ENCODE peak calls at places on chromosomes 1 and 21, in four cellular contexts. R is A549, N is IMR-90, P is uterus. D is an unnamed sample.
A peak's percentile ranks its signal among the peaks of the same experiment; 100 is the strongest.

GRCh38 chr1:36708587-36708986 is 225.9 kb upstream of the CSF3R start:
- DNase-seq in R (no peak), N (no peak), P (no peak), D (no peak)

GRCh38 chr21:38806153-38806941 is 618 bp downstream of the ETS2 start:
- DNase-seq in R (no peak), N (no peak), P (no peak), D (no peak)

GRCh38 chr1:63621698-63622097 is 28.5 kb downstream of the PGM1 start:
- DNase-seq in R (no peak), N (peak; percentile 54), P (peak; percentile 34), D (no peak)

GRCh38 chr1:71081697-71082080 is 854 bp upstream of the ZRANB2 start:
- DNase-seq in R (no peak), N (no peak), P (peak; percentile 22), D (peak; percentile 10)

GRCh38 chr1:155173478-155174333 is at the start of gene TRIM46:
- DNase-seq in R (peak; percentile 80), N (peak; percentile 34), P (no peak), D (no peak)

GRCh38 chr1:246728311-246728710 is 4.1 kb downstream of the SCCPDH start:
- DNase-seq in R (no peak), N (peak; percentile 39), P (no peak), D (no peak)

GRCh38 chr1:227948493-227949260 is 945 bp upstream of the WNT9A start:
- DNase-seq in R (peak; percentile 36), N (no peak), P (no peak), D (no peak)

GRCh38 chr1:81478217-81478616 is 322.5 kb upstream of the ADGRL2 start:
- DNase-seq in R (no peak), N (no peak), P (no peak), D (no peak)

GRCh38 chr1:218273757-218274505 is 11.2 kb upstream of the RRP15 start:
- DNase-seq in R (no peak), N (no peak), P (no peak), D (no peak)

GRCh38 chr1:229714964-229715603 is 89.0 kb downstream of the URB2 start:
- DNase-seq in R (peak; percentile 28), N (peak; percentile 18), P (no peak), D (no peak)

GRCh38 chr1:119914071-119914470 is 17.8 kb upstream of the ADAM30 start:
- DNase-seq in R (no peak), N (no peak), P (no peak), D (no peak)

GRCh38 chr1:202343652-202344349 is 2.1 kb upstream of the UBE2T start:
- DNase-seq in R (peak; percentile 39), N (peak; percentile 48), P (no peak), D (no peak)

GRCh38 chr1:163321311-163322305 is at the start of gene NUF2:
- DNase-seq in R (peak; percentile 91), N (peak; percentile 99), P (peak; percentile 96), D (peak; percentile 95)
- TF ChIP-seq POLR2A in R (peak; percentile 85), N (peak; percentile 83), P (peak; percentile 35), D (no peak)

DNA sequence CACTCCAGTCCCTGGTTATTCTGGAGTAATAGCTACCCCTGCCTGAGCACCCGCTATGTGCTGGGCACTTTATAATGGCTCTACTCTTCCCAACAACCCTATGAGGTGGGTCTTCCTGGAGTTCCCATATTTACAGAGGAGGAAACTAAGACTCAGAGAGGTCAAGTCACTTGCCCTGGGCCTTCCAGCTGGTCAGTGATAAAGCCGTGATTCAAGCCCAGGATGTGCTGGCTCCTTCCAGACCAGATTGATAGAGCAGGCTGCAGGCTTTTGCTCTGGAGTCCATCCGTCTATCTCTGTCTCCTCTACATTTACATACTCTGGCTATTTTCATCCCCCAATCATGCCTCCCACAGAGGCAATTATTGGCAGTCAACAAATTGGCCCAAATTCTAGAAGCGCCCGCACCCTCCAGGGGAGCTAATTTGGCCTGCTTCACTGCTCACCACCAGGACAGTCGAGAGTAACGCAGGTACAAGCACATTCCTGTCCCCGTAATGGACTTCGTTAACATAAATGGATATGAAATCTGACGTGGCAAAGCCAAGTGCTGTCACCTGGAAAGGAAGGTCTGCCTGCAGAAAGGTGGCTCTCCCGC is 39.8 kb upstream of the SELENON start:
- DNase-seq in R (no peak), N (no peak), P (no peak), D (no peak)
- H3K27ac ChIP-seq in R (no peak overlapping the region), N (no peak overlapping the region), P (no peak overlapping the region), D (no peak overlapping the region)

GRCh38 chr1:47192458-47193384 is 2.9 kb upstream of the PDZK1IP1 start:
- DNase-seq in R (peak; percentile 64), N (peak; percentile 53), P (peak; percentile 71), D (peak; percentile 61)
- TF ChIP-seq POLR2A in R (no peak), N (no peak), P (no peak), D (no peak)

DNA sequence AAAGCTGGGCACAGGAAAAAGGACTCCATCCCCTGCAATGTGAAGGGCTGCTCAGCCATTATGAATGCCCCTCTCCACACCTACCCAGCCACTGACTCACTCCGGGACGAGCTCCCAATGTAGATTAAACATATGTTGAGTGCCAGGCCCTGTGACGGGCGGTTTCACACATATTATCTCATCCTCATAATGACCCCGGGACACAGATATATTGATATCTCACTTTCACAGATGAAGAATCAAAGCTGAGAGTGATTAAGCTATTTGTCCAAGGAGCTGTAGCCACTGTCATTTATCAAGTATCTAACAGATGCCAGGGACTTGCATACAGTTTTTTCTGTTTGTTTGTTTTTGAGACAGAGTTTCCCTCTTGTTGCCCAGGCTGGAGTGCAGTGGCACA is 35.0 kb upstream of the SLC30A1 start:
- DNase-seq in R (no peak), N (no peak), P (no peak), D (no peak)
- H3K27ac ChIP-seq in R (peak overlapping the region; percentile 89), N (peak overlapping the region; percentile 24), P (no peak overlapping the region), D (no peak overlapping the region)

GRCh38 chr1:26035959-26036755 is 9.8 kb downstream of the SLC30A2 start:
- DNase-seq in R (peak; percentile 78), N (peak; percentile 53), P (peak; percentile 80), D (peak; percentile 96)

GRCh38 chr1:26037904-26038303 is 8.0 kb downstream of the SLC30A2 start:
- DNase-seq in R (no peak), N (no peak), P (no peak), D (peak; percentile 82)

GRCh38 chr1:26034504-26035202 is 11.3 kb downstream of the SLC30A2 start:
- DNase-seq in R (peak; percentile 33), N (no peak), P (no peak), D (no peak)

GRCh38 chr1:26036756-26037281 is 9.1 kb downstream of the SLC30A2 start:
- DNase-seq in R (no peak), N (no peak), P (no peak), D (no peak)

GRCh38 chr1:26035203-26035958 is 10.5 kb downstream of the SLC30A2 start:
- DNase-seq in R (peak; percentile 93), N (peak; percentile 87), P (peak; percentile 96), D (peak; percentile 95)
- TF ChIP-seq POLR2A in R (peak; percentile 72), N (no peak), P (peak; percentile 76), D (peak; percentile 99)

GRCh38 chr1:175208773-175209492 is 16.4 kb upstream of the KIAA0040 start:
- DNase-seq in R (no peak), N (no peak), P (no peak), D (no peak)
- H3K27ac ChIP-seq in R (no peak overlapping the region), N (no peak overlapping the region), P (no peak overlapping the region), D (peak overlapping the region; percentile 65)

DNA sequence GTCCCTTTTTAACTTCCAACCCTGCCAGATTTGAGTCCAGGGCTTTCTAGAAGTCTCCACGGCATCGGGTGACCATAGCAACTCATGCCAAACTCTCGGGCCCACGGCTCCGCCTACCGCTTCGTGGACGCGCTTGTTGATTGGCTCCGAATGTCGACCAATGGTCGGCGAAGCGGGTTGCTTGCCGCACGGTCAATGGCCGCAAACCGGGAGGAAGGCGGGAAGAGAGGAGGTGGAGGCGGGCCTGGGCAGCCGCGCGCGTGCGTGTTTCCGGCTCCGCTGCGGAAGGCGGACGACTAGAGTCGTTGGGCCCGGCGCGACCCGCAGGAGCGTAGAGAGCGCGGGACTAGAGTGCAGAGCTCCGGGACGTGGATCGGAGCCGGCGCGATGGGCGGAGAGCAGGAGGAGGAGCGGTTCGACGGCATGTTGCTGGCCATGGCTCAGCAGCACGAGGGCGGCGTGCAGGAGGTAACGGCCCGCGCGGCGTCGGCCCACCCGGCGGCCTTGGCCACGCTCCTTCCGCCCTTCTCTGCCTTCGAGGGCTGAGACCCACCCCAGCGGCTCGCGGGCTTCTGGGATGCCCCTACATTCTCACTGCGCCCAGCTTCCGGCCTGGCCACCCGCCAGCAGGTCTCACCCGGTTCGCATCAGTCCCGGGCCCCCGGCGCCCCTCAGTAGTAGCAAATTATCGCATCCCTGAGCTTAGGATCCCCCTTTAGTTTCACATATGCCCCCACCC is at the start of gene NUDC:
- DNase-seq in R (peak; percentile 90), N (peak; percentile 96), P (peak; percentile 95), D (peak; percentile 97)
- TF ChIP-seq POLR2A in R (peak; percentile 74), N (peak; percentile 86), P (peak; percentile 86), D (peak; percentile 94)

DNA sequence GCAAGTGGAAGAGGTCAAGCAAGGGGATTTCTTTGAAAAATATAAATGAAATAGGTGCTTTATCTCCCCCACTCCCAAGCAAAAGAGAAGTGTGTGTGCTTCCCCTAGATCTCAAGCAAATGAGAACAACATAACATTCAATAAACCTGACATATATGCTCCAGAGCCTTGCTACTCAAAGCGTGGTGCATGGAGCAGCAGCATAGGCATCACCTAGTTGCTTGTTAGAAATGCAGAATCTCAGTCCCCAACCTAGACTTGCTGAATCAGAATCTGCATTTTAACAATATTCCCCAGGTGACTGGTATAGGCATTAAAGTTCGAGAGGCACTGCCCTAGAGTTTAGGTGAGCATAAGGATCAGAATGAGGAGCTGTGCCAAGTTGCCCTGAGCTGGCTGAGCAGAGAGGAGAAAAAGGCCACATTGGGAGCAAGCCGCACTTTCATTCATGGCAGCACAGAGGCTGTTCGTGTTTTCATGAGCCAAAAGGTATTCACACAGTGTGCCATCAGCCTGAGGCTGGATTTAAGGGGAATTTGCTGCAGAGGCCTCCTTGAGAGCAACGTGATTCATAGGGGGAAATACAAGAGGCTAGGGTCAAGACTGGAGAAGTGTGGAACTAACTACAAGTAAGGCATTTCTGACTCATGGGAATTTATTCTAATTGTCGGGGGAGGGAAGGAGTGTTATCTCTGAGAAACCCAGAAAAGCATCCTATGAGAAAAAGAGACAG is 14.3 kb upstream of the LPAR3 start:
- DNase-seq in R (no peak), N (peak; percentile 71), P (no peak), D (no peak)
- H3K27ac ChIP-seq in R (no peak overlapping the region), N (no peak overlapping the region), P (no peak overlapping the region), D (no peak overlapping the region)